ENCODE peak calls at places on chromosomes 4 and X, in eight cellular contexts. C, J, V, R, Y, B, D and L are unnamed samples.

GRCh38 chr4:8649631-8650261 is 57.2 kb downstream of the CPZ start:
- DNase-seq in C (no peak), J (no peak), V (no peak), R (no peak), Y (no peak), B (peak), D (no peak), L (no peak)

GRCh38 chrX:47941423-47941822 is 62.4 kb downstream of the ZNF182 start:
- DNase-seq in C (no peak), J (no peak), V (no peak), R (no peak), Y (no peak), B (no peak), D (no peak), L (no peak)

GRCh38 chr4:152975615-152976465 is 39.7 kb downstream of the FHDC1 start:
- DNase-seq in C (no peak), J (no peak), V (no peak), R (peak), Y (no peak), B (peak), D (no peak), L (no peak)

GRCh38 chr4:144910753-144911152 is 187.2 kb downstream of the ANAPC10 start:
- DNase-seq in C (no peak), J (no peak), V (no peak), R (no peak), Y (no peak), B (no peak), D (no peak), L (no peak)

GRCh38 chr4:70778888-70779422 is 57.2 kb downstream of the RUFY3 start:
- DNase-seq in C (peak), J (no peak), V (no peak), R (no peak), Y (no peak), B (no peak), D (no peak), L (no peak)

GRCh38 chrX:72169008-72169728 is 12.4 kb upstream of the PIN4 start:
- DNase-seq in C (no peak), J (no peak), V (no peak), R (peak), Y (no peak), B (no peak), D (no peak), L (no peak)

GRCh38 chr4:182369211-182369610 is 126.0 kb downstream of the TENM3 start:
- DNase-seq in C (peak), J (no peak), V (no peak), R (no peak), Y (no peak), B (no peak), D (no peak), L (no peak)

GRCh38 chr4:98685225-98686045 is 27.0 kb upstream of the TSPAN5 start:
- DNase-seq in C (no peak), J (no peak), V (no peak), R (no peak), Y (no peak), B (no peak), D (no peak), L (no peak)

GRCh38 chr4:128751354-128751753 is 58.1 kb upstream of the JADE1 start:
- DNase-seq in C (no peak), J (no peak), V (no peak), R (peak), Y (no peak), B (no peak), D (no peak), L (no peak)

GRCh38 chr4:142566243-142566642 is 279.9 kb downstream of the INPP4B start:
- DNase-seq in C (no peak), J (no peak), V (no peak), R (no peak), Y (no peak), B (no peak), D (no peak), L (no peak)

DNA sequence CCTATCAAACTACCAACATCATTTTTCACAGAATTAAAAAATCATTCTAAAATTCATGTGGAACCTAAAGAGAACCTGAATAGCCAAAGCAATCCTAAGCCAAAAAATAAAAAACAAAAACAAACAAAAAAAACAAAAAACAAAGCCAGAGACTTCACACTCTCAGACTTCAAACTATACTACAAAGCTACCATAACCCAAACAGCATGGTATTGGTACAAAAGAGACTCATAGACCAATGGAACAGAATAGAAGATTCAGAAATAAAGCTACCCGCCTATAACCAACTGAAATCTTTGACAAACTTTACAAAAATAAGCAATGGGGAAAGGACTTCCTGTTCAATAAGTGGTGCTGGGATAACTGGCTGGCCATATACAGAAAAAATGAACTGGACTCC is 152.3 kb upstream of the SMIM31 start:
- DNase-seq in C (no peak), J (no peak), V (no peak), R (no peak), Y (no peak), B (no peak), D (no peak), L (no peak)
- TF ChIP-seq POLR2A in C (no peak), J (no peak), V (no peak), R (no peak), Y (no peak), B (no peak), D (no peak), L (no peak)

GRCh38 chr4:717601-718320 is 12.1 kb downstream of the PCGF3 start:
- DNase-seq in C (no peak), J (no peak), V (no peak), R (no peak), Y (no peak), B (no peak), D (no peak), L (no peak)

GRCh38 chr4:721261-722171 is 15.9 kb downstream of the PCGF3 start:
- DNase-seq in C (no peak), J (no peak), V (peak), R (no peak), Y (no peak), B (no peak), D (no peak), L (no peak)

GRCh38 chr4:722181-722725 is 16.6 kb downstream of the PCGF3 start:
- DNase-seq in C (no peak), J (no peak), V (no peak), R (no peak), Y (no peak), B (no peak), D (no peak), L (no peak)

GRCh38 chr4:718460-718859 is 12.8 kb downstream of the PCGF3 start:
- DNase-seq in C (no peak), J (no peak), V (no peak), R (no peak), Y (no peak), B (no peak), D (no peak), L (no peak)

DNA sequence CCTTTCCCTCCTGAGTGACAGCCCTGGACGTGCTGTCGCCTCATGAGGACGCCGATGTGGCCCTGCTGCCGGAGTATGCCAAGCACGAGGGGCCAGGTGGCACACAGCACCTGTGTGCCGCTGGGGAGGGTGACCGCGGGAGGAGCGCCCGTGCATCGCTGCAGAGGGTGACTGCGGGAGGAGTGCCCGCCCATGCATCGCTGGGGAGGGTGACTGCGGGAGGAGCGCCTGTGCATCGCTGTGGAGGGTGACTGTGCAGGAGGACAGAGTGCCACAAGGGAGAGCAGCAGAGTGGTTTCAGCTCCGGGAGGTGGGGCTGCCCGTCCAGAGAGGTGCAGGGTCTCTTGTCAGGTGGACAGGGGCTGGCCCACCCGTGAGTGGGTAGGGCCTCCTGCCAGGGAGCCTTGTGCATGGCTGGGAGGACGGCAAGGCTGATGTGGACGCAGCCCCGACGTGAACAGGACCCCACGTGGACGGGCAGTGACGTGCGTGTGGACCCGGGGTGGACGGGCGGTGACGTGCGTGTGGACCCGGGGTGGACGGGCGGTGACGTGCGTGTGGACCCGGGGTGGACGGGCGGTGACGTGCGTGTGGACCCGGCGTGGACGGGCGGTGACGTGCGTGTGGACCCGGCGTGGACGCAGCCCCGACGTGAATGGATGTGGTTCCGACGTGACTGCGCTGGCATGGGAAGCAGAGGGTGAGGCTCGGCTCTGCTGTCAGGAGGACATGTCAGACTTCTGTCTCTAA is 14.7 kb downstream of the PCGF3 start:
- DNase-seq in C (no peak), J (no peak), V (no peak), R (no peak), Y (no peak), B (no peak), D (no peak), L (no peak)
- TF ChIP-seq POLR2A in C (no peak), J (no peak), V (no peak), R (no peak), Y (no peak), B (no peak), D (no peak), L (no peak)

GRCh38 chr4:2537011-2537830 is 774 bp downstream of the FAM193A start:
- DNase-seq in C (peak), J (no peak), V (peak), R (peak), Y (no peak), B (peak), D (no peak), L (peak)
- TF ChIP-seq POLR2A in C (no peak), J (no peak), V (no peak), R (peak), Y (no peak), B (no peak), D (peak), L (peak)

GRCh38 chr4:11165052-11165451 is 263.6 kb downstream of the HS3ST1 start:
- DNase-seq in C (no peak), J (no peak), V (no peak), R (no peak), Y (no peak), B (no peak), D (no peak), L (no peak)
- TF ChIP-seq POLR2A in C (no peak), J (no peak), V (no peak), R (no peak), Y (no peak), B (no peak), D (no peak), L (no peak)

DNA sequence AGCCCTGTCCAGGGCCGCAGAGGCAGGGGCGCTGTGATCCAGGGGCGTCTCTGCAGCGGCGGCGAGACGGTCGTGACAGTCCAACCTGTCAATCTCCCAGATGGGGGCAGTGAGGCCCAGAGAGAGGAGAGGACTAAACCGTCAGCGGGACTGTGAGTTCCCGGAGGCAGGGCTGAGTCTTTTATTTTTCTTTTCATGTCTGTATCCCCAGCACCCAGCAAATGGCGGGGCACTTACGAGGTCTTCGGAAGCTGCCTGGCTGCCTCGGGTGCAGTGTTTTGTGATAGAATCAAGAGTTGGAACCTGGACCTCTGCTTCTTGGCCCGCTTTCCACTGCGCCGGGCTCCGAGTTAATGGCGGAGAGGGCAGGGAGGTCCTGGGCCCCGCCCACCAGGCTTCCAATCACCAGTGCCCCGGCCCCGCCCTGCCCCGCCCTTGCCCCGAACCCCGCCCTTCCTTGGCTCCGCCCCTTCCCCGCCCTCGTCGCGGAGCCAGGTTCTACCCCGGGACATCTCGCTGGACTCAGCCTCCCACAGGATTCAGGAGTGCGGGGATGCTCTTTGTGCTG is 35.3 kb upstream of the GRPEL1 start:
- DNase-seq in C (peak), J (peak), V (peak), R (peak), Y (peak), B (peak), D (peak), L (peak)
- TF ChIP-seq POLR2A in C (no peak), J (peak), V (peak), R (no peak), Y (peak), B (peak), D (peak), L (peak)